ENCODE peak calls at places on chromosomes 6 and 20, in four cellular contexts. W, L, Q and R are unnamed samples.

GRCh38 chr6:41645007-41645618 is 6.8 kb downstream of the MDFI start:
- DNase-seq in W (no peak), L (no peak), Q (no peak), R (no peak)

GRCh38 chr6:42618686-42619085 is 54.9 kb downstream of the UBR2 start:
- DNase-seq in W (no peak), L (no peak), Q (peak), R (no peak)

GRCh38 chr6:26122402-26122792 is 35.2 kb downstream of the HFE start:
- DNase-seq in W (no peak), L (no peak), Q (no peak), R (no peak)

GRCh38 chr6:38755874-38756273 is 40.8 kb downstream of the DNAH8 start:
- DNase-seq in W (no peak), L (no peak), Q (no peak), R (no peak)

GRCh38 chr6:157198425-157199279 is 124.7 kb downstream of the TMEM242 start:
- DNase-seq in W (no peak), L (no peak), Q (peak), R (peak)

GRCh38 chr6:123803456-123803861 is 206 bp upstream of the NKAIN2 start:
- DNase-seq in W (no peak), L (no peak), Q (no peak), R (no peak)

GRCh38 chr20:44448753-44449546 is 26.7 kb upstream of the TTPAL start:
- DNase-seq in W (no peak), L (no peak), Q (no peak), R (no peak)

GRCh38 chr6:31270788-31271640 is 878 bp downstream of the HLA-C start:
- DNase-seq in W (no peak), L (peak), Q (peak), R (peak)

GRCh38 chr6:39421383-39422225 is 99.1 kb upstream of the KCNK16 start:
- DNase-seq in W (no peak), L (no peak), Q (no peak), R (no peak)

GRCh38 chr6:69883551-69883950 is 17.2 kb downstream of the COL19A1 start:
- DNase-seq in W (no peak), L (no peak), Q (no peak), R (no peak)

GRCh38 chr6:155115893-155116570 is 120.9 kb downstream of the TIAM2 start:
- DNase-seq in W (no peak), L (no peak), Q (no peak), R (no peak)

GRCh38 chr6:134453792-134454510 is 136.0 kb upstream of the SGK1 start:
- DNase-seq in W (no peak), L (no peak), Q (no peak), R (no peak)

GRCh38 chr6:158008894-158009891 is 27.5 kb downstream of the SYNJ2 start:
- DNase-seq in W (no peak), L (peak), Q (peak), R (peak)

GRCh38 chr6:80210618-80211017 is 104.1 kb downstream of the BCKDHB start:
- DNase-seq in W (no peak), L (no peak), Q (peak), R (peak)